ENCODE peak calls at places on chromosomes 13 and 19, in four cellular contexts. L is uterus; N is IMR-90; H is CD8-positive, alpha-beta T cell. M is an unnamed sample.

GRCh38 chr19:9791552-9792181 is 23.1 kb upstream of the ZNF846 start:
- DNase-seq in L (peak; percentile 95), N (peak; percentile 93), H (peak; percentile 96), M (peak; percentile 86)

GRCh38 chr13:53137777-53138176 is 109.2 kb downstream of the OLFM4 start:
- DNase-seq in N (peak; percentile 86), L (peak; percentile 44), H (no peak), M (no peak)

GRCh38 chr13:110456550-110456949 is 105.0 kb downstream of the RAB20 start:
- DNase-seq in N (no peak), H (no peak), L (no peak), M (no peak)

GRCh38 chr19:12628040-12629022 is 17.6 kb downstream of the ZNF791 start:
- DNase-seq in L (no peak), N (peak; percentile 17), H (no peak), M (no peak)

GRCh38 chr13:21355304-21355703 is 103.8 kb downstream of the ZDHHC20 start:
- DNase-seq in N (no peak), L (no peak), H (no peak), M (no peak)

GRCh38 chr19:8335343-8336071 is 7.6 kb downstream of the KANK3 start:
- DNase-seq in N (no peak), L (no peak), H (peak; percentile 32), M (peak; percentile 22)

GRCh38 chr13:37074703-37075102 is 15.2 kb upstream of the SUPT20H start:
- DNase-seq in N (peak; percentile 49), L (no peak), H (no peak), M (peak; percentile 15)

GRCh38 chr19:3649888-3650287 is 23.3 kb upstream of the CACTIN start:
- DNase-seq in H (no peak), L (no peak), N (no peak), M (no peak)

GRCh38 chr13:43785681-43786471 is 896 bp downstream of the ENOX1 start:
- DNase-seq in L (peak; percentile 86), H (no peak), N (peak; percentile 63), M (no peak)

GRCh38 chr13:48448963-48449614 is 36.2 kb upstream of the LPAR6 start:
- DNase-seq in H (no peak), L (no peak), N (peak; percentile 80), M (no peak)

GRCh38 chr19:41588497-41589209 is 12.7 kb downstream of the CEACAM21 start:
- DNase-seq in L (no peak), H (no peak), N (peak; percentile 29), M (no peak)

GRCh38 chr13:113083402-113084061 is 22.1 kb upstream of the F7 start:
- DNase-seq in L (no peak), H (no peak), N (peak; percentile 12), M (no peak)

GRCh38 chr13:39493966-39494365 is 109.0 kb downstream of the LHFPL6 start:
- DNase-seq in H (no peak), L (no peak), N (no peak), M (no peak)

GRCh38 chr13:36847541-36848045 is 28.6 kb downstream of the RFXAP start:
- DNase-seq in L (no peak), H (no peak), N (no peak), M (no peak)

GRCh38 chr19:54415208-54415900 is at the start of gene TTYH1:
- DNase-seq in N (no peak), L (no peak), H (peak; percentile 63), M (peak; percentile 22)

GRCh38 chr19:14433454-14434156 is 499 bp downstream of the PKN1 start:
- DNase-seq in N (no peak), H (peak; percentile 60), L (peak; percentile 40), M (peak; percentile 50)

GRCh38 chr13:113851480-113851803 is 12.4 kb downstream of the GAS6 start:
- DNase-seq in N (no peak), H (no peak), L (no peak), M (no peak)

GRCh38 chr19:3508771-3509535 is 2.8 kb downstream of the FZR1 start:
- DNase-seq in L (no peak), H (no peak), N (peak; percentile 30), M (no peak)

GRCh38 chr19:4089400-4089908 is 22.8 kb upstream of the ZBTB7A start:
- DNase-seq in N (no peak), H (peak; percentile 40), L (no peak), M (peak; percentile 71)

GRCh38 chr19:8393192-8393870 is 3.2 kb downstream of the RAB11B start:
- DNase-seq in N (no peak), H (no peak), L (no peak), M (no peak)

GRCh38 chr13:27959976-27960361 is 9.1 kb downstream of the CDX2 start:
- DNase-seq in N (no peak), L (no peak), H (no peak), M (no peak)

GRCh38 chr13:27962128-27962841 is 6.8 kb downstream of the CDX2 start:
- DNase-seq in H (no peak), L (no peak), N (no peak), M (no peak)

GRCh38 chr13:27962982-27963381 is 6.1 kb downstream of the CDX2 start:
- DNase-seq in N (no peak), L (no peak), H (no peak), M (no peak)

GRCh38 chr13:27960362-27961226 is 8.5 kb downstream of the CDX2 start:
- DNase-seq in H (no peak), N (no peak), L (no peak), M (no peak)

DNA sequence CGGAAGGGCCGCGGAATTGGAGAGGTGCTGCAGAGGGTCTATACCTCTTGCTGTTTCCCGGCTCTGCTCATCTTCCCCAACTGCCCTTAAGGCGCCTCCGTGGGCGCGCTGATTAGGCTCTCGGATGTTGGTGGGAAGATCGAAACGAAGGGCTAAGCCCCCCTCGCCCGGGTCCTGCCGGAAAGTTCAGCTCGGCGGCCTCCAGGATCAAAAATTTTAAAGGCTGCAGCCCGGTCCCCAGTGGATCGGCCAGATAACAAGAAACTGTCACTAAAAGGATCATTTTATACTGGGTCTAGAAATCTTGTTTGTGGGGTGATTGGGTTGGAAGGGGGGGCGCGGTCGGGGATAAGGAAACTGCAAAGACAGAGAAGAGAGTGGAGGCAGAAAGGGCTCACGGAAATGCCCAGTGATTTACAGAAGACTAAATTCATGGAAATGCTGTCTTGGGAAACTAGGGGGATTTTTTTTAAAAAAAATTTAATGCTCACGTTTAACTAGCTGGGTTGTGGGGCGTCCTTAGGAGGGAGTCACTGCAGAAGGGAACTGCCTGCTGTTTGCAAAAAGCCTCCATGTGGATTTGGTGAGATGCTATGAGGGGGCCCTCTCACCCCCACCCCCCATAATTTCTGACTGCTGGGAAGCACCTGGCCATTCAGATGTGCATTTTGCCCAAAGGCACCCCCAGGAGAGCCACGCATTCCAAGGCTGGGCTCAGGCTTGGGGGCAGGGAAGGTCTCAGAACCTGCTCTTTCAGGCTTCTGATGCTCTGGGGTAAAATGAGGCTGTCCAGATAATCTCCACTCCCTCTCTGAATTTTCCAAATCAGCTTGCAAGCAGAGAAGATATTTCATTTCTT is 7.7 kb downstream of the CDX2 start:
- DNase-seq in L (no peak), H (no peak), N (no peak), M (no peak)
- H3K27ac ChIP-seq in L (no peak overlapping the region), H (no peak overlapping the region), N (no peak overlapping the region), M (no peak overlapping the region)

GRCh38 chr19:1437609-1438008 is 587 bp upstream of the RPS15 start:
- DNase-seq in N (no peak), H (no peak), L (no peak), M (no peak)
- H3K4me3 ChIP-seq in N (no peak overlapping the region), H (peak overlapping the region; percentile 79), L (no peak overlapping the region), M (no peak overlapping the region)

DNA sequence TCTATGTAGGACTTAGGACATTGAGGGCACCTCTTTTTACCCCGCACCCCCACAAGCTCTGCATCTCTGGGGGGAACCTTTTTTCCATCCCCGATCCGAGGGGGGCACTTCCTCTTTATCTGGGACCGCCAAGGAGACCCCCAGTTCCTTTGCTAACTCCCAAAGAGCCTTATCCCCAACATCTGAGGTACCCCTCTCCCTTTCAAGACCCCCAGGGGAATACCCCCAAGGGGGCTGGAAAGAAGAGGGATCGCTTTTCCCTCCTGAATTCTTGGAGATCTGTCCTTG is 1.1 kb downstream of the TNFSF9 start:
- DNase-seq in N (no peak), L (no peak), H (no peak), M (no peak)
- H3K4me1 ChIP-seq in N (no peaks in the 10 kb centered on the region), L (peaks cover 6% of the 10 kb centered on the region), H (peaks cover 44% of the 10 kb centered on the region), M (peaks cover 42% of the 10 kb centered on the region)

DNA sequence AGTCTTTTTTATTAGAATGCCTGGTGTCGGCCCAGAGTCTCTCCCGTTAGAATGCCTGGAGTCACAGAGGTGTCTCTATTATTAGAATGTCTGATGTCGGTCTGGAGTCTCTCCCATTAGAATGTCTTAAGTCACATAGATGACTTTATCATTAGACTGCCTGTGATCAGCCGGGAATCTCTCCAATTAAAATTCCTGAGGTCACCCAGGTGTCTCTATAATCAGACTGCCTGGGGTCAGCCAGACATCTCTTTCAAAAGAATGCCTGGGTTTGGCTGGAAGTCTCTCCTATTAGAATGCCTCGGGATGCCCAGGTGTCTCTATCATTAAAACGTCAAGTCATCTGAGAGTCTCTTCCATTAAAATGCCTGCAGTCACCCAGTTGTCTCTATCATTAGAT is 1493.9 kb downstream of the UQCRFS1 start:
- DNase-seq in L (no peak), H (no peak), N (no peak), M (no peak)
- H3K27ac ChIP-seq in L (no peak overlapping the region), H (no peak overlapping the region), N (no peak overlapping the region), M (no peak overlapping the region)

DNA sequence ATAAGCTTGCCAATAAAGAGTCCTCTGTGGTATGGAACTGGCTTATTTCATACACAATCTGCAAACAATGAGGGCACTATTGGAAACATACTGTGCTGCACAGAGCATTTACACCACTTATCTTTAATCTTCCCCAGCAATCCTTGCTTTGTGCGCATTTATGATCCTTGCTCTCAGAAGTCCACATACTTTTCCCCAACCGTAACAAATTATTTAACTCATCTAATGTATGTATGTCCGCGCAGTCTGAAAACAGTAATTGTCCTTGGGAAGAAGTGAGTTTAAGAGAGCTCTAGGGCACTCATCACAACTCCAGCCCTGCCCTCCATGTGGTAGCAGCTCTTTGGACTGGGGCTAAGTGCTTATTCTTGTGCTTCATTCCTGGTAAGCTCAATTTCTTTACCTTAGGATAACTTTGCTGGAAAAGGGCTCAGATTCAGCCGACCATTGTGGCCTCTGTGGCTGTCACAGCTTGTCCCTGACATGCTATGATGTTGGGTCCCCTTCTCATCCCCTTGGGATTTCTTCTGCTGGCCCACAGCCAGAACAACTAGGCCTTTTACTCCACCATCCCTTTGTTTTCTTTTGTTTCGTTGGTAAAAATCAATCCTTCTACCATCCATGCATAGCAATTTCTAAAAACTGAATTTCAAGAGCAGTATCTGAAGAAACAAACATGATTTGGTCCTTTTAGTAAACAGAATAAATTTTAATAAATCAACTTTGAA is 152.7 kb downstream of the TNFRSF19 start:
- DNase-seq in H (no peak), N (no peak), L (no peak), M (no peak)
- H3K4me3 ChIP-seq in H (no peak overlapping the region), N (no peak overlapping the region), L (no peak overlapping the region), M (no peak overlapping the region)

GRCh38 chr19:16445238-16446107 is 26.3 kb downstream of the EPS15L1 start:
- DNase-seq in N (peak; percentile 83), L (no peak), H (no peak), M (no peak)
- H3K4me1 ChIP-seq in N (peaks cover 12% of the 10 kb centered on the region), L (peaks cover 12% of the 10 kb centered on the region), H (peaks cover 39% of the 10 kb centered on the region), M (peaks cover 38% of the 10 kb centered on the region)